ENCODE peak calls at places on chromosomes 12 and 14, in four cellular contexts. J is AG20443, U is T-cell, O is posterior cingulate gyrus. W is an unnamed sample.

GRCh38 chr14:90416649-90417237 is 19.9 kb downstream of the CALM1 start:
- DNase-seq in J (no peak), O (no peak), U (no peak), W (no peak)

GRCh38 chr12:66035289-66035961 is 95.1 kb downstream of the LLPH start:
- DNase-seq in U (no peak), J (peak; percentile 27), O (no peak), W (no peak)

GRCh38 chr12:103505371-103506236 is 9.8 kb upstream of the C12orf42 start:
- DNase-seq in U (no peak), O (no peak), J (no peak), W (no peak)

GRCh38 chr14:36361210-36361853 is 40.9 kb upstream of the MBIP start:
- DNase-seq in O (no peak), J (no peak), U (no peak), W (no peak)

GRCh38 chr12:130205531-130205930 is 43.3 kb downstream of the FZD10 start:
- DNase-seq in O (no peak), U (no peak), J (no peak), W (no peak)

GRCh38 chr14:36662543-36663403 is 1.1 kb downstream of the PAX9 start:
- DNase-seq in J (peak; percentile 56), O (peak; percentile 75), U (no peak), W (no peak)

GRCh38 chr12:57213068-57213715 is 3.4 kb upstream of the NXPH4 start:
- DNase-seq in U (peak; percentile 82), O (peak; percentile 98), J (peak; percentile 95), W (no peak)

GRCh38 chr12:37672655-37673260 is 643.8 kb upstream of the ALG10B start:
- DNase-seq in U (no peak), J (no peak), O (no peak), W (no peak)

GRCh38 chr14:76936483-76936882 is 92.0 kb downstream of the IRF2BPL start:
- DNase-seq in O (no peak), J (peak; percentile 74), U (no peak), W (no peak)

GRCh38 chr12:116376354-116377193 is 99.1 kb upstream of the MED13L start:
- DNase-seq in J (peak; percentile 72), U (no peak), O (no peak), W (no peak)

GRCh38 chr14:36556811-36557433 is 25.5 kb downstream of the NKX2-8 start:
- DNase-seq in U (no peak), J (peak; percentile 75), O (peak; percentile 87), W (no peak)

GRCh38 chr14:59320771-59321170 is 132.3 kb downstream of the DAAM1 start:
- DNase-seq in U (no peak), O (no peak), J (no peak), W (no peak)